ENCODE peak calls at places on chromosomes 16 and 17, in ten cellular contexts. S is midbrain; L is foreskin melanocyte; R is chondrocyte; I is stimulated activated CD8-positive, alpha-beta memory T cell treated with anti-CD3 and anti-CD28 coated beads, Interleukin-2, amount 100 ng/mL, for 48 hours; A is D341Med; X is AG10803; W is left lung; G is IMR-90; B is anterior cingulate cortex. H is an unnamed sample.

GRCh38 chr16:48164907-48165715 is 9.3 kb upstream of the ABCC12 start:
- DNase-seq in L (peak; percentile 77), W (peak; percentile 92), S (peak; percentile 67), G (peak; percentile 65), I (peak; percentile 35), A (peak; percentile 84), R (no peak), B (peak; percentile 53), X (peak; percentile 58), H (no peak)

GRCh38 chr17:42422958-42423712 is at the start of gene CAVIN1:
- DNase-seq in X (peak; percentile 99), G (peak; percentile 98), R (peak; percentile 99), W (peak; percentile 96), L (peak; percentile 82), S (peak; percentile 88), A (peak; percentile 91), I (no peak), B (peak; percentile 83), H (peak; percentile 98)

GRCh38 chr16:83706394-83706793 is 101.4 kb upstream of the HSBP1 start:
- DNase-seq in L (no peak), S (no peak), R (no peak), A (no peak), G (no peak), X (peak; percentile 71), I (no peak), W (no peak), B (no peak), H (no peak)

GRCh38 chr17:40448213-40448638 is 5.0 kb downstream of the IGFBP4 start:
- DNase-seq in B (no peak), G (peak; percentile 23), X (no peak), W (no peak), A (no peak), I (no peak), S (no peak), L (no peak), R (no peak), H (no peak)

GRCh38 chr17:11135819-11136218 is 105.2 kb upstream of the SHISA6 start:
- DNase-seq in X (no peak), A (no peak), B (no peak), R (no peak), L (no peak), S (no peak), I (no peak), G (no peak), W (no peak), H (no peak)

GRCh38 chr16:47565454-47565853 is 104.3 kb downstream of the PHKB start:
- DNase-seq in X (peak; percentile 67), B (no peak), R (no peak), W (no peak), S (peak; percentile 15), I (no peak), A (no peak), L (peak; percentile 19), G (peak; percentile 66), H (no peak)

GRCh38 chr17:82098939-82099765 is 1.1 kb upstream of the FASN start:
- DNase-seq in X (no peak), B (no peak), L (no peak), I (no peak), G (no peak), S (no peak), R (no peak), A (no peak), W (no peak), H (no peak)

GRCh38 chr16:68298907-68299515 is 11.7 kb downstream of the SLC7A6OS start:
- DNase-seq in L (peak; percentile 54), B (peak; percentile 38), W (no peak), G (peak; percentile 77), S (peak; percentile 7), A (peak; percentile 77), X (peak; percentile 89), R (no peak), I (no peak), H (no peak)

GRCh38 chr16:2214721-2214970 is at the start of gene PGP:
- DNase-seq in W (no peak), X (no peak), R (no peak), A (peak; percentile 99), B (no peak), I (no peak), S (no peak), G (no peak), L (no peak), H (no peak)

GRCh38 chr17:58189436-58190146 is 2.9 kb upstream of the EPX start:
- DNase-seq in B (peak; percentile 3), X (peak; percentile 87), W (peak; percentile 90), S (no peak), L (no peak), I (no peak), G (peak; percentile 81), A (no peak), R (no peak), H (no peak)

GRCh38 chr17:66953661-66954060 is 10.8 kb upstream of the CACNG4 start:
- DNase-seq in X (peak; percentile 18), L (no peak), R (no peak), I (no peak), S (no peak), A (no peak), B (peak; percentile 60), G (no peak), W (no peak), H (no peak)

GRCh38 chr16:11877374-11877773 is 26.0 kb upstream of the RSL1D1 start:
- DNase-seq in R (no peak), W (no peak), A (no peak), L (no peak), G (peak; percentile 43), X (peak; percentile 27), I (no peak), S (no peak), B (no peak), H (no peak)

GRCh38 chr17:348692-349425 is 3.7 kb downstream of the RPH3AL start:
- DNase-seq in R (no peak), L (no peak), W (peak; percentile 58), A (no peak), X (no peak), S (no peak), B (no peak), I (no peak), G (no peak), H (no peak)

GRCh38 chr17:45149669-45150603 is 1.7 kb downstream of the HEXIM1 start:
- DNase-seq in X (peak; percentile 61), A (peak; percentile 65), G (peak; percentile 51), B (peak; percentile 77), W (peak; percentile 89), R (peak; percentile 85), L (peak; percentile 46), I (no peak), S (peak; percentile 65), H (no peak)

GRCh38 chr17:10384175-10384574 is 11.4 kb upstream of the MYH13 start:
- DNase-seq in L (no peak), R (no peak), W (no peak), S (no peak), I (no peak), A (no peak), X (peak; percentile 16), B (peak; percentile 4), G (no peak), H (no peak)

GRCh38 chr16:10609410-10609774 is 29.0 kb upstream of the EMP2 start:
- DNase-seq in S (no peak), L (no peak), G (peak; percentile 89), W (no peak), R (no peak), I (no peak), B (no peak), X (peak; percentile 84), A (no peak), H (no peak)

GRCh38 chr16:31696968-31697743 is 169.5 kb downstream of the AHSP start:
- DNase-seq in X (peak; percentile 53), B (no peak), I (no peak), L (peak; percentile 24), R (no peak), A (peak; percentile 44), W (peak; percentile 16), S (no peak), G (peak; percentile 53), H (no peak)

GRCh38 chr17:30091771-30092170 is 24.8 kb upstream of the NSRP1 start:
- DNase-seq in L (peak; percentile 64), R (no peak), A (no peak), G (peak; percentile 92), B (no peak), I (no peak), S (no peak), W (no peak), X (peak; percentile 89), H (no peak)

GRCh38 chr17:41322903-41323895 is 7.7 kb upstream of the KRTAP17-1 start:
- DNase-seq in R (no peak), L (no peak), W (no peak), G (no peak), X (no peak), S (no peak), A (no peak), I (no peak), B (no peak), H (no peak)

GRCh38 chr16:86118467-86119307 is 219.7 kb downstream of the IRF8 start:
- DNase-seq in L (no peak), G (peak; percentile 57), R (no peak), W (no peak), X (no peak), I (no peak), B (no peak), S (no peak), A (no peak), H (peak; percentile 56)

GRCh38 chr16:65083181-65083845 is 38.5 kb downstream of the CDH11 start:
- DNase-seq in A (no peak), S (no peak), L (no peak), B (no peak), R (no peak), G (peak; percentile 45), W (no peak), I (no peak), X (peak; percentile 37), H (no peak)

GRCh38 chr16:11006666-11007065 is 62.3 kb downstream of the CLEC16A start:
- DNase-seq in X (no peak), R (no peak), A (no peak), W (no peak), S (no peak), L (no peak), G (no peak), B (no peak), I (no peak), H (no peak)

GRCh38 chr17:13385481-13385907 is 216.2 kb downstream of the HS3ST3A1 start:
- DNase-seq in S (no peak), B (no peak), I (no peak), L (no peak), R (no peak), G (peak; percentile 22), A (no peak), W (no peak), X (peak; percentile 51), H (no peak)

GRCh38 chr17:79626156-79626890 is 15.5 kb upstream of the RBFOX3 start:
- DNase-seq in W (no peak), A (peak; percentile 28), R (peak; percentile 72), G (no peak), L (no peak), S (no peak), X (no peak), I (no peak), B (no peak), H (peak; percentile 50)

GRCh38 chr16:2088759-2089358 is 41.1 kb downstream of the TSC2 start:
- DNase-seq in R (no peak), X (no peak), A (no peak), L (no peak), B (no peak), G (no peak), W (no peak), S (no peak), I (no peak), H (no peak)

GRCh38 chr16:66629856-66630255 is 25.4 kb downstream of the CMTM3 start:
- DNase-seq in G (no peak), S (no peak), I (no peak), A (no peak), L (no peak), B (no peak), R (no peak), X (no peak), W (no peak), H (no peak)

GRCh38 chr17:33981713-33982601 is 273.1 kb upstream of the CCL2 start:
- DNase-seq in L (no peak), I (no peak), G (no peak), W (no peak), X (no peak), S (no peak), B (no peak), R (no peak), A (peak; percentile 77), H (no peak)

GRCh38 chr17:76385892-76386786 is 1.7 kb downstream of the SPHK1 start:
- DNase-seq in W (peak; percentile 95), B (no peak), X (peak; percentile 84), I (peak; percentile 82), R (no peak), L (peak; percentile 75), A (peak; percentile 96), S (no peak), G (peak; percentile 78), H (peak; percentile 83)

H was measured in RWPE2.